ENCODE peak calls at places on chromosomes 6 and 20, in six cellular contexts. One of them, this sample, is unnamed.

GRCh38 chr6:170063851-170064617 is 226.8 kb downstream of the DLL1 start:
- DNase-seq in choroid plexus epithelial cell: no peak
- DNase-seq in heart left ventricle: no peak
- DNase-seq in tibial nerve: no peak
- DNase-seq in mammary epithelial cell: no peak
- DNase-seq in tibial artery: peak
- DNase-seq in this sample: no peak

GRCh38 chr20:20520776-20521175 is 152.9 kb downstream of the INSM1 start:
- DNase-seq in heart left ventricle: no peak
- DNase-seq in tibial nerve: no peak
- DNase-seq in choroid plexus epithelial cell: peak
- DNase-seq in tibial artery: no peak
- DNase-seq in mammary epithelial cell: peak
- DNase-seq in this sample: no peak

GRCh38 chr6:14121936-14122344 is 4.4 kb downstream of the CD83 start:
- DNase-seq in heart left ventricle: peak
- DNase-seq in mammary epithelial cell: no peak
- DNase-seq in tibial nerve: no peak
- DNase-seq in choroid plexus epithelial cell: no peak
- DNase-seq in tibial artery: peak
- DNase-seq in this sample: no peak

GRCh38 chr20:23746321-23746720 is 4.4 kb downstream of the CST1 start:
- DNase-seq in choroid plexus epithelial cell: no peak
- DNase-seq in heart left ventricle: no peak
- DNase-seq in tibial artery: no peak
- DNase-seq in tibial nerve: no peak
- DNase-seq in mammary epithelial cell: no peak
- DNase-seq in this sample: no peak

GRCh38 chr6:147382945-147383554 is 125.4 kb upstream of the SAMD5 start:
- DNase-seq in tibial nerve: no peak
- DNase-seq in choroid plexus epithelial cell: peak
- DNase-seq in tibial artery: no peak
- DNase-seq in mammary epithelial cell: peak
- DNase-seq in heart left ventricle: no peak
- DNase-seq in this sample: no peak

GRCh38 chr20:43736588-43737091 is 9.8 kb upstream of the GTSF1L start:
- DNase-seq in choroid plexus epithelial cell: peak
- DNase-seq in mammary epithelial cell: no peak
- DNase-seq in heart left ventricle: no peak
- DNase-seq in tibial nerve: no peak
- DNase-seq in tibial artery: no peak
- DNase-seq in this sample: no peak

GRCh38 chr20:2692036-2692885 is at the start of gene EBF4:
- DNase-seq in tibial artery: peak
- DNase-seq in tibial nerve: no peak
- DNase-seq in mammary epithelial cell: peak
- DNase-seq in heart left ventricle: peak
- DNase-seq in choroid plexus epithelial cell: peak
- DNase-seq in this sample: no peak

GRCh38 chr20:46260480-46260879 is 47.8 kb downstream of the CDH22 start:
- DNase-seq in tibial artery: no peak
- DNase-seq in choroid plexus epithelial cell: no peak
- DNase-seq in mammary epithelial cell: peak
- DNase-seq in heart left ventricle: no peak
- DNase-seq in tibial nerve: no peak
- DNase-seq in this sample: no peak

GRCh38 chr20:62979876-62980373 is 26.8 kb downstream of the BHLHE23 start:
- DNase-seq in tibial nerve: no peak
- DNase-seq in heart left ventricle: no peak
- DNase-seq in mammary epithelial cell: no peak
- DNase-seq in tibial artery: no peak
- DNase-seq in choroid plexus epithelial cell: no peak
- DNase-seq in this sample: no peak

GRCh38 chr6:28743271-28743789 is 180.5 kb downstream of the TRIM27 start:
- DNase-seq in heart left ventricle: no peak
- DNase-seq in choroid plexus epithelial cell: no peak
- DNase-seq in tibial artery: no peak
- DNase-seq in tibial nerve: no peak
- DNase-seq in mammary epithelial cell: no peak
- DNase-seq in this sample: no peak

GRCh38 chr6:142367501-142368018 is 65.8 kb downstream of the ADGRG6 start:
- DNase-seq in tibial artery: no peak
- DNase-seq in choroid plexus epithelial cell: no peak
- DNase-seq in tibial nerve: no peak
- DNase-seq in mammary epithelial cell: no peak
- DNase-seq in heart left ventricle: no peak
- DNase-seq in this sample: no peak

GRCh38 chr6:66096679-66097078 is 389.7 kb upstream of the EYS start:
- DNase-seq in mammary epithelial cell: no peak
- DNase-seq in tibial artery: no peak
- DNase-seq in tibial nerve: no peak
- DNase-seq in choroid plexus epithelial cell: no peak
- DNase-seq in heart left ventricle: no peak
- DNase-seq in this sample: no peak

GRCh38 chr6:93819189-93819588 is 399.8 kb upstream of the EPHA7 start:
- DNase-seq in choroid plexus epithelial cell: peak
- DNase-seq in tibial artery: no peak
- DNase-seq in mammary epithelial cell: no peak
- DNase-seq in tibial nerve: no peak
- DNase-seq in heart left ventricle: no peak
- DNase-seq in this sample: no peak

GRCh38 chr20:63568986-63569949 is 4.8 kb downstream of the HELZ2 start:
- DNase-seq in heart left ventricle: no peak
- DNase-seq in tibial nerve: no peak
- DNase-seq in tibial artery: no peak
- DNase-seq in mammary epithelial cell: no peak
- DNase-seq in choroid plexus epithelial cell: no peak
- DNase-seq in this sample: no peak

GRCh38 chr6:166777096-166777630 is 150.1 kb upstream of the RPS6KA2 start:
- DNase-seq in heart left ventricle: no peak
- DNase-seq in mammary epithelial cell: no peak
- DNase-seq in tibial nerve: no peak
- DNase-seq in choroid plexus epithelial cell: no peak
- DNase-seq in tibial artery: no peak
- DNase-seq in this sample: no peak
- H3K4me3 ChIP-seq in heart left ventricle: no peak
- H3K4me3 ChIP-seq in mammary epithelial cell: no peak
- H3K4me3 ChIP-seq in tibial nerve: no peak
- H3K4me3 ChIP-seq in choroid plexus epithelial cell: no peak
- H3K4me3 ChIP-seq in tibial artery: no peak
- H3K4me3 ChIP-seq in this sample: no peak

GRCh38 chr6:2695464-2696095 is 55.1 kb downstream of the MYLK4 start:
- DNase-seq in tibial nerve: no peak
- DNase-seq in tibial artery: no peak
- DNase-seq in mammary epithelial cell: peak
- DNase-seq in choroid plexus epithelial cell: peak
- DNase-seq in heart left ventricle: no peak
- DNase-seq in this sample: no peak
- TF ChIP-seq CTCF in tibial nerve: no peak
- TF ChIP-seq CTCF in tibial artery: peak
- TF ChIP-seq CTCF in mammary epithelial cell: peak
- TF ChIP-seq CTCF in choroid plexus epithelial cell: peak
- TF ChIP-seq CTCF in heart left ventricle: peak
- TF ChIP-seq CTCF in this sample: peak

GRCh38 chr20:58078741-58079522 is 149.5 kb downstream of the ANKRD60 start:
- DNase-seq in heart left ventricle: peak
- DNase-seq in tibial artery: peak
- DNase-seq in choroid plexus epithelial cell: peak
- DNase-seq in tibial nerve: no peak
- DNase-seq in mammary epithelial cell: peak
- DNase-seq in this sample: peak
- H3K4me3 ChIP-seq in heart left ventricle: no peak
- H3K4me3 ChIP-seq in tibial artery: no peak
- H3K4me3 ChIP-seq in choroid plexus epithelial cell: no peak
- H3K4me3 ChIP-seq in tibial nerve: no peak
- H3K4me3 ChIP-seq in mammary epithelial cell: no peak
- H3K4me3 ChIP-seq in this sample: no peak

GRCh38 chr6:122154912-122155516 is 244.4 kb upstream of the HSF2 start:
- DNase-seq in tibial nerve: no peak
- DNase-seq in choroid plexus epithelial cell: no peak
- DNase-seq in heart left ventricle: peak
- DNase-seq in tibial artery: no peak
- DNase-seq in mammary epithelial cell: no peak
- DNase-seq in this sample: no peak
- TF ChIP-seq CTCF in tibial nerve: no peak
- TF ChIP-seq CTCF in choroid plexus epithelial cell: no peak
- TF ChIP-seq CTCF in heart left ventricle: no peak
- TF ChIP-seq CTCF in tibial artery: no peak
- TF ChIP-seq CTCF in mammary epithelial cell: no peak
- TF ChIP-seq CTCF in this sample: no peak

DNA sequence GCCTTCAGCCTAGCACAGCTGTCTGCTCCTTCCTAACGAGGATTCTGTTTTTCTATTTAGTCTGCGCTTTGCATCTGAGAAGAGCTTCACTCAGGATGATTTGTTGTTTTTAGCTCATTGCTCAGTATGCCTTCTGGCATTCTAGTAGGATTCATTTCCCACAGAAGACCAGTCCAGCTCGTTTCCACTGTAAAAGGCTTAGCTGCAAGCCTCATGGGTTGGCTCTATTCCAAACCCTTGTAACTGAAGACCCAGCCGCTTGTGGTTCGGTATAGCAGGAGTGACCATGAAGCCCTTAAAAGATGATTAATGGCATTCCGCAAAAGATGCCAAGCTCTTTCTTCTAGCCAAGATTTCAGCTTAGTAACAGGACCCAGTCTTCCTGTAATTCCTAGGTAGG is 7.2 kb downstream of the ADGRF1 start:
- DNase-seq in heart left ventricle: peak
- DNase-seq in tibial nerve: no peak
- DNase-seq in tibial artery: no peak
- DNase-seq in choroid plexus epithelial cell: peak
- DNase-seq in mammary epithelial cell: peak
- DNase-seq in this sample: peak
- H3K4me3 ChIP-seq in heart left ventricle: no peak
- H3K4me3 ChIP-seq in tibial nerve: no peak
- H3K4me3 ChIP-seq in tibial artery: no peak
- H3K4me3 ChIP-seq in choroid plexus epithelial cell: no peak
- H3K4me3 ChIP-seq in mammary epithelial cell: peak
- H3K4me3 ChIP-seq in this sample: no peak